ENCODE peak calls at places on chromosome 12, in seven cellular contexts. Z, T, S, G, N, A and O are unnamed samples.

GRCh38 chr12:4386756-4387155 is 7.2 kb upstream of the FGF23 start:
- DNase-seq in Z (no peak), T (no peak), S (no peak), G (no peak), N (no peak), A (no peak), O (no peak)

GRCh38 chr12:121465921-121466799 is 66.2 kb downstream of the RNF34 start:
- DNase-seq in Z (peak; percentile 30), T (peak; percentile 22), S (peak; percentile 71), G (no peak), N (no peak), A (peak; percentile 27), O (peak; percentile 22)

GRCh38 chr12:120903382-120903817 is 758 bp downstream of the SPPL3 start:
- DNase-seq in Z (peak; percentile 12), T (peak; percentile 15), S (peak; percentile 85), G (no peak), N (peak; percentile 93), A (peak; percentile 61), O (peak; percentile 54)

GRCh38 chr12:7915911-7916403 is 20.0 kb downstream of the SLC2A3 start:
- DNase-seq in Z (no peak), T (no peak), S (no peak), G (no peak), N (peak; percentile 79), A (no peak), O (peak; percentile 13)

GRCh38 chr12:93536766-93537515 is 35.5 kb upstream of the SOCS2 start:
- DNase-seq in Z (peak; percentile 38), T (no peak), S (no peak), G (peak; percentile 64), N (no peak), A (no peak), O (no peak)

GRCh38 chr12:130765186-130765659 is 49.1 kb upstream of the RIMBP2 start:
- DNase-seq in Z (peak; percentile 12), T (peak; percentile 24), S (no peak), G (no peak), N (no peak), A (no peak), O (peak; percentile 41)

GRCh38 chr12:75964150-75964549 is 67.4 kb downstream of the PHLDA1 start:
- DNase-seq in Z (no peak), T (no peak), S (no peak), G (peak; percentile 56), N (no peak), A (peak; percentile 60), O (peak; percentile 38)

GRCh38 chr12:57133013-57133569 is 4.8 kb downstream of the LRP1 start:
- DNase-seq in Z (peak; percentile 88), T (no peak), S (no peak), G (no peak), N (no peak), A (no peak), O (no peak)

GRCh38 chr12:3351731-3352130 is 139.3 kb upstream of the PRMT8 start:
- DNase-seq in Z (no peak), T (no peak), S (no peak), G (no peak), N (no peak), A (no peak), O (no peak)

GRCh38 chr12:119354187-119354586 is 19.7 kb downstream of the CCDC60 start:
- DNase-seq in Z (no peak), T (no peak), S (no peak), G (no peak), N (no peak), A (no peak), O (no peak)

GRCh38 chr12:78118036-78118435 is 287.3 kb downstream of the NAV3 start:
- DNase-seq in Z (peak; percentile 21), T (no peak), S (no peak), G (no peak), N (no peak), A (no peak), O (no peak)
- TF ChIP-seq CTCF in Z (peak; percentile 20), T (no peak), S (no peak), G (no peak), N (no peak), A (no peak), O (no peak)

DNA sequence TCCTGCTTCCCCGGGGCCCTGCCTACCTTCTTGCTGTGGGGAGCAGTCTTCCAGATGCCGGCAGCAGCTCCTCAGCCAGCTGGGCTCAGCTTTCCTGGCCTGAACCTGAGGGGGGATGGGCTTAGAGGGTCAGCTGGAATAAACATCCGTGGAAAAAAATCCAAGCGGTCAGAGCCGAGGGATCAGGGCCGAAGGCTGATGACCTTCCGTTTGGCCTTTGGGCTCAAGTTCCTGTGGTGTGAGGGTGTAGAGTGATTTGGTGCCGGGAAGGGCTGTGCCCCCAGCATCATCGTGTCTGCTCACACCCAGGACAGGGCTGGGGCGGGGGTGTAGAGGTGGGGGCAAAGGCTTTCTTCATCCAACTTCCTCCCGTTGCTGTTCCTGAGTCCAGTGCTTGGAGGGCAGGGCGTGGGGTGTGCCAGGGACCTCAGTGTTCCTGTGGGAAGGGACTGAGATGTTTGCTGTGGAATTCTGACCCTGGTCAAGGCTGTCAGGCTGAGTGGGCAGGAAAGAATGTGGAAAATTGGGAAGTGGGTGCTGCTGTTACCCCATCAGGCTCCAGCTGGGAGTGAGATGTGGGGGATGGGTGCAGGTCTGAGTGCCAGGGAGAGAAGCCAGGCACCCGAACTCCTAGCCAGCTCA is 2.6 kb downstream of the SMIM41 start:
- DNase-seq in Z (peak; percentile 86), T (peak; percentile 39), S (no peak), G (no peak), N (no peak), A (no peak), O (no peak)
- H3K4me3 ChIP-seq in Z (no peak overlapping the region), T (no peak overlapping the region), S (no peak overlapping the region), G (no peak overlapping the region), N (no peak overlapping the region), A (no peak overlapping the region), O (no peak overlapping the region)

DNA sequence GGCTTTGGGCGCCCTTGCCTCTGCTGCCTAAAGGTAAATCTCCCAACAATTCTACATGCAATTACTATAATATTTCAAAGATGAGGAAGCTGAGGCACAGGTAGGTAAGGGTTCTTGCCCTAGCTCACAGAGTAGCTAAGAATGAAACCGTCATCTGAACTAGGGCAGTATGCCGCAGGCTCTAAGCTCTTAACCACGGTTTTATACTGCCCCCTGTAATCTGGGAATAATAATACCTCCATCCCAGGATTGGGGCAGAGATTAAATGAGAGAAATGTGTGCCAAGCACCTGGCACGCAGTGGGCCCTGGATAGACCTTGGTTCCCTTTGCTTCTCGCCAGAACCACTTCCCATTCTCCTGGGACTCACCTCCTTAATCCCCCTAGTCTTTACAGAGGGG is 1.5 kb upstream of the HRK start:
- DNase-seq in Z (peak; percentile 57), T (peak; percentile 59), S (no peak), G (no peak), N (no peak), A (no peak), O (peak; percentile 34)
- TF ChIP-seq CTCF in Z (peak; percentile 57), T (peak; percentile 31), S (no peak), G (no peak), N (no peak), A (no peak), O (no peak)

DNA sequence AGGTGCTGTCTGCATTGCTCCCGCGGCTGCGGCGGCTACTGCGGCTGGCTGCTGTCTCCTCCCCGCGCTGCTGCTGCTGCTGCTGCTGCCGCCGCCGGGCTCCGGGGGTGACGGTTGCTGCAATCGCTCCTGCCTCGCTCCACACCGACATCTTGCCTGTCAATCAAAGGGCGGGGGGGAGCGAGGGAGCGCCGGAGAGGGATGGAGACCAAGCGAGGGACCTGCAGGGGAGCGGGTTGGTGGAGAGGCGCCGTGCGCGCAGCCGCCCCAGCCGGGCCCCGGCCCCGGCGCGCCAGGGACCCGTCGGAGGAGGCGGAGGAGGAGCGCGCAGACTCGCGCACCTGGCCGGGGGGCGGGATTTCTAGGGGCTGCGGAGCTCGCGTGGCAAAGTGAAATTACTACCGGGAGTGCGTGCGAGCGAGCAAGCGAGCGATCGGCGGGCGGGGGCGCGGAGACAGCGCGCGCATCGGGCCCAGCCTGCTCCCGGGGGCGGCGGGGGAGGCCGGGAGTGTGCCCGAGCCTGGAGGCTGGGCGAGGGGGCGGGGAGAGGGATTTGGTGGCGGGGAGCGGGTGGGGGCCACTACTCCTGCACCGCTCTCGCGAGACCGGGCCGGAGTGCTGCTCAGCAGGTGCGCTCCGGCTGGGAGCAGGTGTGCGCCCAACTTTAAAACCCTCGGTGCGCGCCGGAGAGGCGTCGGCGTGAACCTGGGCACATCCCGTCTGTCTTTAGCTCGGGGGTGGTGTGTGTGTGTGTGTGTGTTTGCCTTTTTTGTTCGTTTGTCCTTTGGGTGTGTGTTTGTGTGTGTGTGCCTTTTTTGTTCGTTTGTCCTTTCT is at the start of gene KSR2:
- DNase-seq in Z (peak; percentile 21), T (peak; percentile 3), S (peak; percentile 94), G (peak; percentile 83), N (peak; percentile 82), A (peak; percentile 95), O (peak; percentile 56)
- H3K4me3 ChIP-seq in Z (peak within 1 kb of the TSS; percentile 44), T (no peak within 1 kb of the TSS), S (peak within 1 kb of the TSS; percentile 49), G (peak within 1 kb of the TSS; percentile 64), N (no peak within 1 kb of the TSS), A (peak within 1 kb of the TSS; percentile 89), O (peak within 1 kb of the TSS; percentile 37)

GRCh38 chr12:13102481-13103195 is 829 bp downstream of the GSG1 start:
- DNase-seq in Z (peak; percentile 56), T (peak; percentile 44), S (no peak), G (no peak), N (no peak), A (no peak), O (no peak)
- TF ChIP-seq CTCF in Z (no peak), T (no peak), S (no peak), G (no peak), N (no peak), A (no peak), O (no peak)

DNA sequence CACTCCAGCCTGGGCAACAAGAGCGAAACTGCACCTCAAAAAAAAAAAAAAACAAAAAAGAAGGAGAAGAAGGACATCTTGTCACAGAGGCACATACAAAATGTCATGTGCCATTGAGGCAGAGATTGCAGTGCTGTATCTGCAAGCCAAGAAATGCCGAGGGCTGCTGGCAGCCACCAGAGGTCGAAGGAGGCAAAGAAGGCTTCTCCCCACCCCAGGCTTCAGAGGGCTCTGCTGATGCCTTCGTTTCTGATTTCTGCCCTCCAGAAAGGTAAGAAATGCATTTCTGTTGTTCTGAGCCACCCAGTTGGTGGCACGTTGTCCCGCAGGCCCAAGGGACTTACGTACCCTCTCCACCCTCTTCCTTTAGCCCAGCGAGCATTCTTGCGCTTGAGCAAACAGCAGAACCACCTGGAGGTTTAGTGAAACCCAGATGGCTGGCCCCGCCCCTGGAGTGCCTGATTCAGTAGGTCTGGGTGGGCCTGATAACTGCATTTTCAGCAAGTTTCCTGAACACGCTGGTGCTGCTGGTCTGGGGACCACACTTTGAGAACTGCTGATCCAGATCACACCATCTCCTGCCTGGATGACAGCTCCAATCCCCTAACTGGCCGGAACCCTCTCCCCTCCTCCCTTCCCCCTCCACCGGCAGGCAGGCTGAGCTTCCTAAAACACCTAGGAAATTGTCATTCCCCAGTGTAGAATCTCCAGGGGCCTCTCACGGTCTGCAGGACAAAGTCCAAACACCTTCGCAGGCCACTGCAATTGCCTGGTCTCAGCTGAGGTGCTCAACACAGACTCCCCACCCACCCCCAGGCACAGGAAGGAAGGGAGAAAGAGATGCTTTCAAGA is 21.1 kb upstream of the SCARB1 start:
- DNase-seq in Z (no peak), T (no peak), S (peak; percentile 35), G (peak; percentile 81), N (no peak), A (peak; percentile 37), O (peak; percentile 35)
- H3K4me3 ChIP-seq in Z (no peak overlapping the region), T (no peak overlapping the region), S (no peak overlapping the region), G (no peak overlapping the region), N (no peak overlapping the region), A (no peak overlapping the region), O (no peak overlapping the region)